ENCODE peak calls at places on chromosomes 12 and 14, in eight cellular contexts. I is mucosa of descending colon, U is foreskin fibroblast, M is fibroblast of the aortic adventitia, R is breast epithelium, W is A549, F is left lung, Y is cardiac fibroblast. T is an unnamed sample.

GRCh38 chr14:32757568-32757967 is 181.1 kb upstream of the NPAS3 start:
- DNase-seq in Y (no peak), F (no peak), W (no peak), I (no peak), M (no peak), U (no peak), R (no peak), T (peak; percentile 9)

GRCh38 chr14:89444536-89445125 is 27.6 kb upstream of the FOXN3 start:
- DNase-seq in M (no peak), U (no peak), Y (peak; percentile 28), R (no peak), I (no peak), F (no peak), W (no peak), T (peak; percentile 38)

GRCh38 chr12:112929715-112930114 is 8.6 kb upstream of the OAS3 start:
- DNase-seq in M (no peak), U (no peak), Y (no peak), W (no peak), I (no peak), R (no peak), F (no peak), T (no peak)

GRCh38 chr14:55698051-55698450 is 118.0 kb downstream of the KTN1 start:
- DNase-seq in Y (no peak), I (peak; percentile 61), F (no peak), U (no peak), M (no peak), W (peak; percentile 83), R (no peak), T (no peak)

GRCh38 chr12:56146492-56147460 is 5.6 kb upstream of the MYL6B start:
- DNase-seq in M (peak; percentile 63), R (no peak), U (no peak), I (peak; percentile 71), W (no peak), Y (no peak), F (no peak), T (no peak)

GRCh38 chr12:28209782-28210181 is 19.5 kb downstream of the CCDC91 start:
- DNase-seq in M (no peak), Y (peak; percentile 16), U (no peak), R (no peak), W (peak; percentile 51), I (no peak), F (no peak), T (no peak)

GRCh38 chr12:48868446-48868845 is 2.8 kb upstream of the RND1 start:
- DNase-seq in I (no peak), R (no peak), U (no peak), Y (no peak), W (no peak), M (peak; percentile 44), F (no peak), T (no peak)

GRCh38 chr14:50798048-50798421 is 32.9 kb downstream of the NIN start:
- DNase-seq in M (no peak), F (no peak), Y (no peak), R (no peak), U (no peak), I (no peak), W (no peak), T (no peak)

GRCh38 chr14:35305633-35306032 is 13.5 kb downstream of the PSMA6 start:
- DNase-seq in Y (no peak), M (no peak), W (no peak), F (no peak), U (no peak), I (no peak), R (no peak), T (no peak)

GRCh38 chr14:74985806-74986205 is 16.9 kb upstream of the EIF2B2 start:
- DNase-seq in W (no peak), R (no peak), M (no peak), I (no peak), U (no peak), Y (no peak), F (no peak), T (no peak)

GRCh38 chr12:27366621-27367020 is 34.0 kb downstream of the BMAL2 start:
- DNase-seq in F (no peak), M (peak; percentile 24), Y (peak; percentile 38), I (no peak), W (no peak), U (no peak), R (no peak), T (no peak)

GRCh38 chr12:3135522-3136461 is 58.6 kb downstream of the TSPAN9 start:
- DNase-seq in I (peak; percentile 44), M (peak; percentile 84), Y (peak; percentile 89), R (no peak), U (no peak), F (no peak), W (peak; percentile 83), T (peak; percentile 87)

GRCh38 chr12:64395739-64396138 is 5.2 kb upstream of the C12orf56 start:
- DNase-seq in M (peak; percentile 39), Y (peak; percentile 24), W (no peak), R (no peak), I (no peak), U (peak; percentile 23), F (no peak), T (peak; percentile 61)

GRCh38 chr14:95765016-95765415 is 51.1 kb upstream of the TCL1A start:
- DNase-seq in U (no peak), I (no peak), W (no peak), M (no peak), Y (no peak), F (no peak), R (no peak), T (no peak)

GRCh38 chr12:7460375-7461259 is 16.7 kb upstream of the CD163L1 start:
- DNase-seq in F (no peak), Y (peak; percentile 69), U (peak; percentile 38), I (peak; percentile 79), W (peak; percentile 66), R (no peak), M (peak; percentile 70), T (peak; percentile 68)

GRCh38 chr12:122028601-122029560 is 7.2 kb downstream of the BCL7A start:
- DNase-seq in R (no peak), U (no peak), W (no peak), F (no peak), Y (no peak), I (no peak), M (no peak), T (no peak)

GRCh38 chr12:122081697-122082221 is 3.2 kb downstream of the MLXIP start:
- DNase-seq in F (peak; percentile 40), I (peak; percentile 64), U (peak; percentile 54), M (peak; percentile 78), Y (peak; percentile 89), W (no peak), R (no peak), T (peak; percentile 90)

GRCh38 chr12:119216084-119216483 is 37.4 kb downstream of the HSPB8 start:
- DNase-seq in W (no peak), M (no peak), R (no peak), Y (no peak), I (no peak), U (no peak), F (no peak), T (no peak)

GRCh38 chr14:65478596-65478995 is 66.1 kb downstream of the FUT8 start:
- DNase-seq in R (no peak), I (no peak), M (peak; percentile 59), U (no peak), Y (peak; percentile 61), F (no peak), W (peak; percentile 10), T (peak; percentile 64)

GRCh38 chr12:120631097-120631496 is 9.3 kb upstream of the CABP1 start:
- DNase-seq in F (no peak), R (no peak), U (no peak), Y (no peak), I (no peak), M (no peak), W (no peak), T (no peak)

GRCh38 chr12:120630139-120630895 is 10.1 kb upstream of the CABP1 start:
- DNase-seq in Y (no peak), R (no peak), M (no peak), W (no peak), I (no peak), U (no peak), F (no peak), T (no peak)

GRCh38 chr12:120620624-120621023 is 19.8 kb upstream of the CABP1 start:
- DNase-seq in R (no peak), F (no peak), U (no peak), W (no peak), Y (no peak), I (peak; percentile 64), M (no peak), T (no peak)

GRCh38 chr12:120628919-120629318 is 11.5 kb upstream of the CABP1 start:
- DNase-seq in I (peak; percentile 31), Y (no peak), W (peak; percentile 41), M (no peak), R (no peak), U (no peak), F (no peak), T (no peak)

DNA sequence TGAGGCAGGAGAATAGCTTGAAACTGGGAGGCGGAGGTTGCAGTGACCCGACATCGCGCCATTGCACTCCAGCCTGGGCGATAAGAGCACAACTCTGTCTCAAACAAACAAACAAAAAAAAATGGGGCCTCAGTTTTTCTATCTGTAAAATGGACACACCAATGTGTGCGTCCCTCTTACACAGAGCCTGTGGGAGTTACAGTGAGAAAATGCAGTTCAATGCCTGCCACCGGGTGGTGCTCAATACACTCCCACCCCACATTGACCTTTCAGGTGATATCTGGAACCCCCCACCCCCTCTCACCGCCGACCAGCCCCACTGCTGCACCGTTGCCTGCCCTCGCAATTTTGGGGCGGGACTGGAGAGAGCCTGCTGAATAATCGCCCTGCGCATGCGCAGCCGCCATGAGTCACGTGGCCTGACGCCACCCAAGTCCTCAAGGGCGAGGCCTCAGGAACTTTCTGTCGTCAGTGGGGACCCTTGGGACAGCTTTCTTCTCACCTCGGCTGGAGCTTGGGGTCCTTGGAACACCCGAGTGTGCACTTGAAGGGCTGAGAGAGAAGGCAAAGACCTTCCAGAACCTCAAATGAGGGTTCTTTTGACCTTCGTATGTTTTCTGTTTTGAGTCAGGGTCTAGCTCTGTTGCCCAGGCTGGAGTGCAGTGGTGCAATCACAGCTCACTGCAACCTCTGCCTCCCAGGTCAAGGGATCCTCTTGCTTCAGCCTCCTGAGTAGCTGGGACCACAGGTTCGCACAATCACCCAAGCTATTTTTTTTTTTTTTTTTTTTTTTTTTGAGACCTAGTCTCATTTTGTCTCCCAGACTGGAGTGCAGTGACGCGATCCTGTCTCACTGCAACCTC is 14.6 kb upstream of the CABP1 start:
- DNase-seq in I (peak; percentile 25), M (no peak), F (no peak), U (no peak), R (no peak), W (peak; percentile 89), Y (peak; percentile 31), T (no peak)
- TF ChIP-seq CTCF in I (no peak), M (no peak), F (no peak), U (no peak), R (no peak), W (peak; percentile 17), Y (no peak), T (no peak)

GRCh38 chr12:82841379-82841778 is 154.7 kb downstream of the TMTC2 start:
- DNase-seq in Y (no peak), F (no peak), R (no peak), U (no peak), W (no peak), M (no peak), I (no peak), T (no peak)
- H3K4me3 ChIP-seq in Y (no peak overlapping the region), F (no peak overlapping the region), R (no peak overlapping the region), U (no peak overlapping the region), W (no peak overlapping the region), M (no peak overlapping the region), I (no peak overlapping the region), T (no peak overlapping the region)

GRCh38 chr14:52473557-52473956 is 78.7 kb downstream of the TXNDC16 start:
- DNase-seq in U (no peak), Y (peak; percentile 80), F (no peak), M (peak; percentile 81), R (no peak), I (peak; percentile 14), W (peak; percentile 56), T (peak; percentile 71)
- TF ChIP-seq CTCF in U (peak; percentile 18), Y (peak; percentile 23), F (peak; percentile 19), M (peak; percentile 21), R (peak; percentile 51), I (no peak), W (peak; percentile 67), T (peak; percentile 27)

GRCh38 chr12:42190376-42190775 is 45.7 kb upstream of the GXYLT1 start:
- DNase-seq in F (no peak), R (no peak), U (no peak), W (no peak), I (no peak), M (no peak), Y (no peak), T (no peak)
- H3K4me3 ChIP-seq in F (no peak overlapping the region), R (no peak overlapping the region), U (no peak overlapping the region), W (no peak overlapping the region), I (no peak overlapping the region), M (no peak overlapping the region), Y (no peak overlapping the region), T (no peak overlapping the region)

T was measured in fibroblast of pulmonary artery.